ENCODE peak calls at places on chromosomes 11 and 22, in seven cellular contexts. One of them, this sample, is unnamed.

GRCh38 chr11:68450711-68451110 is 9.8 kb upstream of the PPP6R3 start:
- DNase-seq in dorsolateral prefrontal cortex: peak; percentile 18
- DNase-seq in GM06990: no peak
- DNase-seq in neural progenitor cell: no peak
- DNase-seq in left ventricle myocardium inferior: no peak
- DNase-seq in naive thymus-derived CD4-positive, alpha-beta T cell: no peak
- DNase-seq in effector memory CD4-positive, alpha-beta T cell: no peak
- DNase-seq in this sample: no peak

GRCh38 chr11:94148189-94148588 is 19.5 kb downstream of the PANX1 start:
- DNase-seq in naive thymus-derived CD4-positive, alpha-beta T cell: no peak
- DNase-seq in effector memory CD4-positive, alpha-beta T cell: no peak
- DNase-seq in left ventricle myocardium inferior: no peak
- DNase-seq in neural progenitor cell: no peak
- DNase-seq in dorsolateral prefrontal cortex: no peak
- DNase-seq in GM06990: no peak
- DNase-seq in this sample: no peak

GRCh38 chr11:116420770-116421528 is 351.8 kb downstream of the BUD13 start:
- DNase-seq in left ventricle myocardium inferior: no peak
- DNase-seq in neural progenitor cell: no peak
- DNase-seq in GM06990: no peak
- DNase-seq in dorsolateral prefrontal cortex: no peak
- DNase-seq in naive thymus-derived CD4-positive, alpha-beta T cell: no peak
- DNase-seq in effector memory CD4-positive, alpha-beta T cell: no peak
- DNase-seq in this sample: no peak

GRCh38 chr11:120239713-120240640 is at the start of gene POU2F3:
- DNase-seq in neural progenitor cell: peak; percentile 57
- DNase-seq in left ventricle myocardium inferior: no peak
- DNase-seq in dorsolateral prefrontal cortex: no peak
- DNase-seq in GM06990: no peak
- DNase-seq in effector memory CD4-positive, alpha-beta T cell: no peak
- DNase-seq in naive thymus-derived CD4-positive, alpha-beta T cell: no peak
- DNase-seq in this sample: peak; percentile 19

GRCh38 chr11:832529-833113 is at the start of gene CD151:
- DNase-seq in left ventricle myocardium inferior: peak; percentile 54
- DNase-seq in effector memory CD4-positive, alpha-beta T cell: no peak
- DNase-seq in GM06990: peak; percentile 65
- DNase-seq in naive thymus-derived CD4-positive, alpha-beta T cell: no peak
- DNase-seq in neural progenitor cell: peak; percentile 87
- DNase-seq in dorsolateral prefrontal cortex: no peak
- DNase-seq in this sample: peak; percentile 60

GRCh38 chr11:18065572-18065971 is 19.5 kb upstream of the TPH1 start:
- DNase-seq in naive thymus-derived CD4-positive, alpha-beta T cell: no peak
- DNase-seq in dorsolateral prefrontal cortex: no peak
- DNase-seq in left ventricle myocardium inferior: no peak
- DNase-seq in GM06990: no peak
- DNase-seq in neural progenitor cell: no peak
- DNase-seq in effector memory CD4-positive, alpha-beta T cell: no peak
- DNase-seq in this sample: no peak

GRCh38 chr22:24834845-24835570 is 29.0 kb downstream of the SGSM1 start:
- DNase-seq in effector memory CD4-positive, alpha-beta T cell: no peak
- DNase-seq in GM06990: no peak
- DNase-seq in left ventricle myocardium inferior: no peak
- DNase-seq in dorsolateral prefrontal cortex: no peak
- DNase-seq in neural progenitor cell: peak; percentile 59
- DNase-seq in naive thymus-derived CD4-positive, alpha-beta T cell: no peak
- DNase-seq in this sample: no peak

GRCh38 chr22:37639771-37640590 is 512 bp downstream of the SH3BP1 start:
- DNase-seq in dorsolateral prefrontal cortex: no peak
- DNase-seq in left ventricle myocardium inferior: no peak
- DNase-seq in GM06990: no peak
- DNase-seq in naive thymus-derived CD4-positive, alpha-beta T cell: no peak
- DNase-seq in effector memory CD4-positive, alpha-beta T cell: no peak
- DNase-seq in neural progenitor cell: peak; percentile 50
- DNase-seq in this sample: no peak

GRCh38 chr11:34614334-34615113 is 6.4 kb upstream of the EHF start:
- DNase-seq in GM06990: peak; percentile 32
- DNase-seq in dorsolateral prefrontal cortex: no peak
- DNase-seq in naive thymus-derived CD4-positive, alpha-beta T cell: no peak
- DNase-seq in neural progenitor cell: no peak
- DNase-seq in effector memory CD4-positive, alpha-beta T cell: no peak
- DNase-seq in left ventricle myocardium inferior: no peak
- DNase-seq in this sample: no peak

GRCh38 chr11:42536961-42537360 is 774.8 kb upstream of the API5 start:
- DNase-seq in left ventricle myocardium inferior: no peak
- DNase-seq in neural progenitor cell: no peak
- DNase-seq in naive thymus-derived CD4-positive, alpha-beta T cell: no peak
- DNase-seq in effector memory CD4-positive, alpha-beta T cell: no peak
- DNase-seq in dorsolateral prefrontal cortex: no peak
- DNase-seq in GM06990: no peak
- DNase-seq in this sample: no peak

GRCh38 chr11:66745356-66746235 is 16.6 kb upstream of the SPTBN2 start:
- DNase-seq in GM06990: peak; percentile 79
- DNase-seq in naive thymus-derived CD4-positive, alpha-beta T cell: peak; percentile 10
- DNase-seq in effector memory CD4-positive, alpha-beta T cell: peak; percentile 19
- DNase-seq in left ventricle myocardium inferior: no peak
- DNase-seq in neural progenitor cell: peak; percentile 34
- DNase-seq in dorsolateral prefrontal cortex: peak; percentile 42
- DNase-seq in this sample: peak; percentile 53

GRCh38 chr11:93072236-93072635 is 102.8 kb downstream of the MTNR1B start:
- DNase-seq in GM06990: no peak
- DNase-seq in naive thymus-derived CD4-positive, alpha-beta T cell: no peak
- DNase-seq in neural progenitor cell: no peak
- DNase-seq in left ventricle myocardium inferior: no peak
- DNase-seq in effector memory CD4-positive, alpha-beta T cell: no peak
- DNase-seq in dorsolateral prefrontal cortex: no peak
- DNase-seq in this sample: no peak

GRCh38 chr11:116563028-116563712 is 209.6 kb downstream of the BUD13 start:
- DNase-seq in left ventricle myocardium inferior: no peak
- DNase-seq in dorsolateral prefrontal cortex: peak; percentile 62
- DNase-seq in neural progenitor cell: no peak
- DNase-seq in GM06990: no peak
- DNase-seq in effector memory CD4-positive, alpha-beta T cell: no peak
- DNase-seq in naive thymus-derived CD4-positive, alpha-beta T cell: no peak
- DNase-seq in this sample: no peak

DNA sequence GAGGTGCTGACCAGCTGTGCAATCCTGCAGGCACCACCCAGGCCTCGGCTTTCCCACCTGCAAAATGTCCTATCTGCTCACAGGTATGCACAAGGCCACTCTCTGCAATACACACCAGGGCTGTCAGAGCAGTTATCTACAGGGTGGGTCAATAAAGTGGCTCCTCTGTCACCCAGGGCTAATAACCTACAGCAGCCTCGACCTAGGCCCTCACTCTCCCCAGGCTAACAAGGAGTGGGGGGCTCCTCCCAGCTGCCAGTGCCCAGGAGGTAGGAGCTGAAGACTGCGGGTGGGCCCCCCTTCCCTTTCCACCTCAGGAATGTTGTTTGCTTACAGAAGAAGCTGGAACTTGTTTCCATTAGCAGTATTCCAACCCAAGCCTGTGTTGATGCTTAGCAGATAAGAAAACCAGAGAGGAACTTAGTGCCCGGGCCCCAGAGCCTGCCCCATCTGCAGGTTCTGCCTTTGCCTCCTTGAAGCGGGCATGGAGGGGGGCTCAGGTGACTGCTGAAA is 26.8 kb downstream of the MYH9 start:
- DNase-seq in effector memory CD4-positive, alpha-beta T cell: no peak
- DNase-seq in dorsolateral prefrontal cortex: no peak
- DNase-seq in neural progenitor cell: no peak
- DNase-seq in naive thymus-derived CD4-positive, alpha-beta T cell: no peak
- DNase-seq in left ventricle myocardium inferior: no peak
- DNase-seq in GM06990: no peak
- DNase-seq in this sample: no peak
- H3K4me3 ChIP-seq in effector memory CD4-positive, alpha-beta T cell: peak overlapping the region; percentile 2
- H3K4me3 ChIP-seq in dorsolateral prefrontal cortex: no peak overlapping the region
- H3K4me3 ChIP-seq in neural progenitor cell: no peak overlapping the region
- H3K4me3 ChIP-seq in naive thymus-derived CD4-positive, alpha-beta T cell: no peak overlapping the region
- H3K4me3 ChIP-seq in left ventricle myocardium inferior: peak overlapping the region; percentile 15
- H3K4me3 ChIP-seq in GM06990: no peak overlapping the region
- H3K4me3 ChIP-seq in this sample: no peak overlapping the region

GRCh38 chr11:36373040-36374010 is 77.2 kb downstream of the PRR5L start:
- DNase-seq in naive thymus-derived CD4-positive, alpha-beta T cell: no peak
- DNase-seq in neural progenitor cell: no peak
- DNase-seq in dorsolateral prefrontal cortex: no peak
- DNase-seq in left ventricle myocardium inferior: no peak
- DNase-seq in effector memory CD4-positive, alpha-beta T cell: no peak
- DNase-seq in GM06990: no peak
- DNase-seq in this sample: no peak

GRCh38 chr11:36376315-36376887 is 80.3 kb downstream of the PRR5L start:
- DNase-seq in neural progenitor cell: peak; percentile 72
- DNase-seq in naive thymus-derived CD4-positive, alpha-beta T cell: no peak
- DNase-seq in effector memory CD4-positive, alpha-beta T cell: no peak
- DNase-seq in dorsolateral prefrontal cortex: no peak
- DNase-seq in GM06990: no peak
- DNase-seq in left ventricle myocardium inferior: peak; percentile 26
- DNase-seq in this sample: peak; percentile 15

GRCh38 chr11:36376888-36377758 is 81.0 kb downstream of the PRR5L start:
- DNase-seq in naive thymus-derived CD4-positive, alpha-beta T cell: no peak
- DNase-seq in GM06990: peak; percentile 73
- DNase-seq in effector memory CD4-positive, alpha-beta T cell: peak; percentile 36
- DNase-seq in neural progenitor cell: peak; percentile 85
- DNase-seq in left ventricle myocardium inferior: peak; percentile 52
- DNase-seq in dorsolateral prefrontal cortex: peak; percentile 46
- DNase-seq in this sample: peak; percentile 9

GRCh38 chr11:36374726-36375125 is 78.6 kb downstream of the PRR5L start:
- DNase-seq in left ventricle myocardium inferior: no peak
- DNase-seq in dorsolateral prefrontal cortex: no peak
- DNase-seq in effector memory CD4-positive, alpha-beta T cell: no peak
- DNase-seq in naive thymus-derived CD4-positive, alpha-beta T cell: no peak
- DNase-seq in GM06990: no peak
- DNase-seq in neural progenitor cell: peak; percentile 70
- DNase-seq in this sample: no peak

GRCh38 chr11:36375348-36376314 is 79.5 kb downstream of the PRR5L start:
- DNase-seq in naive thymus-derived CD4-positive, alpha-beta T cell: no peak
- DNase-seq in dorsolateral prefrontal cortex: no peak
- DNase-seq in left ventricle myocardium inferior: no peak
- DNase-seq in effector memory CD4-positive, alpha-beta T cell: no peak
- DNase-seq in neural progenitor cell: peak; percentile 60
- DNase-seq in GM06990: no peak
- DNase-seq in this sample: no peak
- H3K4me3 ChIP-seq in naive thymus-derived CD4-positive, alpha-beta T cell: peak overlapping the region; percentile 71
- H3K4me3 ChIP-seq in dorsolateral prefrontal cortex: peak overlapping the region; percentile 68
- H3K4me3 ChIP-seq in left ventricle myocardium inferior: peak overlapping the region; percentile 70
- H3K4me3 ChIP-seq in effector memory CD4-positive, alpha-beta T cell: peak overlapping the region; percentile 80
- H3K4me3 ChIP-seq in neural progenitor cell: peak overlapping the region; percentile 63
- H3K4me3 ChIP-seq in GM06990: no peak overlapping the region
- H3K4me3 ChIP-seq in this sample: peak overlapping the region; percentile 58

GRCh38 chr11:87722756-87723599 is 452.3 kb downstream of the RAB38 start:
- DNase-seq in naive thymus-derived CD4-positive, alpha-beta T cell: no peak
- DNase-seq in left ventricle myocardium inferior: no peak
- DNase-seq in neural progenitor cell: peak; percentile 47
- DNase-seq in GM06990: no peak
- DNase-seq in effector memory CD4-positive, alpha-beta T cell: no peak
- DNase-seq in dorsolateral prefrontal cortex: peak; percentile 38
- DNase-seq in this sample: peak; percentile 28
- H3K4me3 ChIP-seq in naive thymus-derived CD4-positive, alpha-beta T cell: no peak overlapping the region
- H3K4me3 ChIP-seq in left ventricle myocardium inferior: no peak overlapping the region
- H3K4me3 ChIP-seq in neural progenitor cell: no peak overlapping the region
- H3K4me3 ChIP-seq in GM06990: no peak overlapping the region
- H3K4me3 ChIP-seq in effector memory CD4-positive, alpha-beta T cell: no peak overlapping the region
- H3K4me3 ChIP-seq in dorsolateral prefrontal cortex: no peak overlapping the region
- H3K4me3 ChIP-seq in this sample: no peak overlapping the region

GRCh38 chr22:42683599-42684283 is 34.5 kb upstream of the CYB5R3 start:
- DNase-seq in GM06990: no peak
- DNase-seq in dorsolateral prefrontal cortex: peak; percentile 58
- DNase-seq in left ventricle myocardium inferior: peak; percentile 86
- DNase-seq in naive thymus-derived CD4-positive, alpha-beta T cell: no peak
- DNase-seq in neural progenitor cell: no peak
- DNase-seq in effector memory CD4-positive, alpha-beta T cell: no peak
- DNase-seq in this sample: no peak
- H3K4me3 ChIP-seq in GM06990: no peak overlapping the region
- H3K4me3 ChIP-seq in dorsolateral prefrontal cortex: no peak overlapping the region
- H3K4me3 ChIP-seq in left ventricle myocardium inferior: peak overlapping the region; percentile 12
- H3K4me3 ChIP-seq in naive thymus-derived CD4-positive, alpha-beta T cell: no peak overlapping the region
- H3K4me3 ChIP-seq in neural progenitor cell: no peak overlapping the region
- H3K4me3 ChIP-seq in effector memory CD4-positive, alpha-beta T cell: no peak overlapping the region
- H3K4me3 ChIP-seq in this sample: no peak overlapping the region

GRCh38 chr11:77440678-77441077 is 33.2 kb downstream of the PAK1 start:
- DNase-seq in dorsolateral prefrontal cortex: no peak
- DNase-seq in neural progenitor cell: no peak
- DNase-seq in left ventricle myocardium inferior: no peak
- DNase-seq in naive thymus-derived CD4-positive, alpha-beta T cell: no peak
- DNase-seq in effector memory CD4-positive, alpha-beta T cell: no peak
- DNase-seq in GM06990: no peak
- DNase-seq in this sample: no peak

GRCh38 chr11:77436969-77437368 is 36.9 kb downstream of the PAK1 start:
- DNase-seq in effector memory CD4-positive, alpha-beta T cell: no peak
- DNase-seq in GM06990: no peak
- DNase-seq in neural progenitor cell: no peak
- DNase-seq in left ventricle myocardium inferior: no peak
- DNase-seq in dorsolateral prefrontal cortex: no peak
- DNase-seq in naive thymus-derived CD4-positive, alpha-beta T cell: no peak
- DNase-seq in this sample: no peak

GRCh38 chr11:77442394-77443053 is 31.4 kb downstream of the PAK1 start:
- DNase-seq in effector memory CD4-positive, alpha-beta T cell: no peak
- DNase-seq in neural progenitor cell: no peak
- DNase-seq in naive thymus-derived CD4-positive, alpha-beta T cell: no peak
- DNase-seq in dorsolateral prefrontal cortex: no peak
- DNase-seq in left ventricle myocardium inferior: no peak
- DNase-seq in GM06990: no peak
- DNase-seq in this sample: no peak

GRCh38 chr11:77438487-77438886 is 35.4 kb downstream of the PAK1 start:
- DNase-seq in effector memory CD4-positive, alpha-beta T cell: no peak
- DNase-seq in dorsolateral prefrontal cortex: no peak
- DNase-seq in left ventricle myocardium inferior: no peak
- DNase-seq in GM06990: no peak
- DNase-seq in neural progenitor cell: no peak
- DNase-seq in naive thymus-derived CD4-positive, alpha-beta T cell: no peak
- DNase-seq in this sample: no peak

GRCh38 chr11:77441409-77441808 is 32.5 kb downstream of the PAK1 start:
- DNase-seq in naive thymus-derived CD4-positive, alpha-beta T cell: no peak
- DNase-seq in effector memory CD4-positive, alpha-beta T cell: no peak
- DNase-seq in neural progenitor cell: no peak
- DNase-seq in GM06990: no peak
- DNase-seq in dorsolateral prefrontal cortex: no peak
- DNase-seq in left ventricle myocardium inferior: no peak
- DNase-seq in this sample: no peak
- H3K4me3 ChIP-seq in naive thymus-derived CD4-positive, alpha-beta T cell: no peak overlapping the region
- H3K4me3 ChIP-seq in effector memory CD4-positive, alpha-beta T cell: no peak overlapping the region
- H3K4me3 ChIP-seq in neural progenitor cell: no peak overlapping the region
- H3K4me3 ChIP-seq in GM06990: no peak overlapping the region
- H3K4me3 ChIP-seq in dorsolateral prefrontal cortex: no peak overlapping the region
- H3K4me3 ChIP-seq in left ventricle myocardium inferior: no peak overlapping the region
- H3K4me3 ChIP-seq in this sample: no peak overlapping the region

This sample was measured in PC-9.